ENCODE peak calls at places on chromosomes 11 and 22, in seven cellular contexts. T, M, I, B, Q, X and O are unnamed samples.

GRCh38 chr11:80084614-80085013 is 643.8 kb upstream of the TENM4 start:
- DNase-seq in Q (no peak), T (no peak), B (no peak), I (no peak), M (no peak), X (no peak), O (no peak)

GRCh38 chr11:130585545-130585944 is 137.1 kb downstream of the ADAMTS15 start:
- DNase-seq in X (no peak), M (no peak), B (no peak), I (no peak), Q (no peak), T (no peak), O (no peak)

GRCh38 chr11:10454902-10455631 is at the start of gene AMPD3:
- DNase-seq in Q (no peak), T (no peak), B (peak), M (peak), X (peak), I (peak), O (peak)

GRCh38 chr11:9120659-9121350 is 29.4 kb upstream of the SCUBE2 start:
- DNase-seq in I (no peak), B (no peak), T (no peak), Q (no peak), M (no peak), X (no peak), O (peak)

GRCh38 chr22:44721206-44721605 is 19.2 kb downstream of the PRR5 start:
- DNase-seq in T (no peak), B (no peak), I (no peak), M (peak), X (no peak), Q (no peak), O (no peak)

GRCh38 chr11:114115406-114116054 is 56.0 kb downstream of the ZBTB16 start:
- DNase-seq in T (no peak), M (no peak), X (no peak), B (no peak), Q (no peak), I (no peak), O (no peak)

GRCh38 chr11:59185412-59185811 is 13.5 kb downstream of the DTX4 start:
- DNase-seq in M (no peak), B (peak), I (no peak), T (no peak), X (no peak), Q (no peak), O (no peak)

GRCh38 chr11:62508336-62509058 is 38.1 kb downstream of the AHNAK start:
- DNase-seq in X (peak), Q (no peak), T (no peak), I (peak), M (peak), B (peak), O (peak)

GRCh38 chr22:22424210-22424800 is 84.2 kb downstream of the ZNF280B start:
- DNase-seq in Q (no peak), T (no peak), M (no peak), X (no peak), I (no peak), B (no peak), O (no peak)

GRCh38 chr11:114228401-114229061 is 67.7 kb upstream of the NNMT start:
- DNase-seq in M (no peak), I (no peak), Q (no peak), T (no peak), X (no peak), B (no peak), O (no peak)

GRCh38 chr22:23539135-23539838 is 40.8 kb downstream of the IGLL1 start:
- DNase-seq in X (peak), B (peak), I (peak), Q (peak), M (peak), T (peak), O (peak)

GRCh38 chr22:48955351-48956311 is 872.0 kb downstream of the BRD1 start:
- DNase-seq in M (no peak), X (peak), Q (no peak), B (peak), T (no peak), I (no peak), O (no peak)

GRCh38 chr22:30829901-30830550 is 135.4 kb downstream of the OSBP2 start:
- DNase-seq in I (peak), B (no peak), T (peak), M (no peak), X (no peak), Q (no peak), O (peak)

GRCh38 chr11:32312206-32312817 is 123.0 kb downstream of the WT1 start:
- DNase-seq in I (no peak), M (no peak), Q (no peak), X (no peak), T (no peak), B (no peak), O (no peak)

GRCh38 chr11:29750392-29750791 is 266.4 kb downstream of the KCNA4 start:
- DNase-seq in M (no peak), B (no peak), X (no peak), Q (no peak), T (no peak), I (no peak), O (no peak)

GRCh38 chr22:50578776-50579310 is 616 bp upstream of the CPT1B start:
- DNase-seq in X (no peak), B (no peak), T (no peak), Q (no peak), M (no peak), I (no peak), O (no peak)

GRCh38 chr11:2131371-2132228 is 7.6 kb downstream of the IGF2 start:
- DNase-seq in M (no peak), I (no peak), B (no peak), Q (no peak), T (no peak), X (no peak), O (no peak)

GRCh38 chr11:34840736-34841386 is 75.3 kb downstream of the APIP start:
- DNase-seq in Q (peak), T (peak), M (peak), I (peak), X (no peak), B (peak), O (peak)

GRCh38 chr22:37918149-37918548 is 12.1 kb downstream of the MICALL1 start:
- DNase-seq in I (no peak), X (no peak), Q (no peak), B (no peak), M (peak), T (no peak), O (no peak)

GRCh38 chr11:3944198-3944597 is 88.7 kb downstream of the STIM1 start:
- DNase-seq in X (no peak), Q (no peak), M (no peak), B (no peak), T (no peak), I (peak), O (no peak)

GRCh38 chr11:57131080-57131790 is 50.5 kb upstream of the LRRC55 start:
- DNase-seq in I (no peak), Q (no peak), X (no peak), B (peak), T (no peak), M (peak), O (no peak)

GRCh38 chr11:111283945-111284481 is 14.3 kb upstream of the POU2AF3 start:
- DNase-seq in M (no peak), I (no peak), B (peak), T (no peak), Q (no peak), X (peak), O (no peak)

GRCh38 chr11:115301029-115301428 is 203.2 kb downstream of the CADM1 start:
- DNase-seq in I (no peak), T (no peak), B (no peak), Q (no peak), M (no peak), X (no peak), O (no peak)

GRCh38 chr11:434496-434895 is 7.3 kb downstream of the ANO9 start:
- DNase-seq in Q (no peak), T (no peak), B (no peak), X (peak), I (no peak), M (no peak), O (no peak)

GRCh38 chr11:106917973-106918372 is 100.3 kb downstream of the GUCY1A2 start:
- DNase-seq in Q (no peak), X (no peak), M (peak), I (no peak), T (peak), B (no peak), O (peak)

GRCh38 chr11:898540-899190 is 11.9 kb downstream of the CHID1 start:
- DNase-seq in M (no peak), X (no peak), B (no peak), T (no peak), I (no peak), Q (no peak), O (no peak)

GRCh38 chr11:27397619-27398412 is 34.8 kb upstream of the CCDC34 start:
- DNase-seq in M (no peak), X (no peak), T (no peak), Q (no peak), I (no peak), B (no peak), O (no peak)

GRCh38 chr11:13388741-13389140 is 74.3 kb downstream of the BTBD10 start:
- DNase-seq in Q (no peak), B (no peak), T (no peak), M (no peak), I (no peak), X (no peak), O (no peak)

GRCh38 chr11:12201016-12201985 is 90.9 kb downstream of the MICAL2 start:
- DNase-seq in X (no peak), M (no peak), T (no peak), B (no peak), Q (no peak), I (peak), O (no peak)

GRCh38 chr22:41762980-41763779 is 37.3 kb upstream of the CCDC134 start:
- DNase-seq in T (no peak), M (peak), I (no peak), B (peak), X (peak), Q (peak), O (peak)

GRCh38 chr11:46666516-46666915 is 33.9 kb downstream of the ARHGAP1 start:
- DNase-seq in Q (no peak), T (no peak), X (no peak), M (no peak), B (no peak), I (no peak), O (no peak)

GRCh38 chr11:32316232-32316631 is 119.1 kb downstream of the WT1 start:
- DNase-seq in B (no peak), T (no peak), Q (no peak), X (no peak), M (no peak), I (no peak), O (no peak)

GRCh38 chr22:31044262-31044861 is 36.8 kb upstream of the SMTN start:
- DNase-seq in B (peak), I (peak), T (no peak), M (no peak), Q (no peak), X (no peak), O (no peak)